ENCODE peak calls at places on chromosome 17, in seven cellular contexts. One of them, this sample, is unnamed.
A peak's percentile ranks its signal among the peaks of the same experiment; 100 is the strongest.

GRCh38 chr17:79987187-79987889 is 48.3 kb downstream of the TBC1D16 start:
- DNase-seq in heart left ventricle: no peak
- DNase-seq in choroid plexus epithelial cell: peak; percentile 32
- DNase-seq in NCI-H2081: no peak
- DNase-seq in HEK293T: no peak
- DNase-seq in GM04503: no peak
- DNase-seq in uterus: no peak
- DNase-seq in this sample: no peak

GRCh38 chr17:83133302-83134121 is 54.1 kb downstream of the METRNL start:
- DNase-seq in heart left ventricle: peak; percentile 16
- DNase-seq in choroid plexus epithelial cell: no peak
- DNase-seq in NCI-H2081: no peak
- DNase-seq in HEK293T: no peak
- DNase-seq in GM04503: no peak
- DNase-seq in uterus: peak; percentile 3
- DNase-seq in this sample: no peak

GRCh38 chr17:29590261-29590978 is 972 bp upstream of the GIT1 start:
- DNase-seq in heart left ventricle: peak; percentile 52
- DNase-seq in choroid plexus epithelial cell: peak; percentile 48
- DNase-seq in NCI-H2081: peak; percentile 32
- DNase-seq in HEK293T: no peak
- DNase-seq in GM04503: no peak
- DNase-seq in uterus: peak; percentile 54
- DNase-seq in this sample: no peak

GRCh38 chr17:46056800-46057304 is 57.8 kb downstream of the STH start:
- DNase-seq in heart left ventricle: no peak
- DNase-seq in choroid plexus epithelial cell: peak; percentile 82
- DNase-seq in NCI-H2081: no peak
- DNase-seq in HEK293T: no peak
- DNase-seq in GM04503: peak; percentile 67
- DNase-seq in uterus: no peak
- DNase-seq in this sample: no peak

GRCh38 chr17:79023886-79024771 is at the start of gene C1QTNF1:
- DNase-seq in heart left ventricle: peak; percentile 76
- DNase-seq in choroid plexus epithelial cell: peak; percentile 65
- DNase-seq in NCI-H2081: no peak
- DNase-seq in HEK293T: peak; percentile 77
- DNase-seq in GM04503: no peak
- DNase-seq in uterus: peak; percentile 62
- DNase-seq in this sample: peak; percentile 53

GRCh38 chr17:81514485-81514734 is 1.8 kb upstream of the ACTG1 start:
- DNase-seq in heart left ventricle: no peak
- DNase-seq in choroid plexus epithelial cell: no peak
- DNase-seq in NCI-H2081: no peak
- DNase-seq in HEK293T: no peak
- DNase-seq in GM04503: no peak
- DNase-seq in uterus: no peak
- DNase-seq in this sample: no peak

GRCh38 chr17:71528210-71528609 is 592.6 kb upstream of the SOX9 start:
- DNase-seq in heart left ventricle: no peak
- DNase-seq in choroid plexus epithelial cell: no peak
- DNase-seq in NCI-H2081: no peak
- DNase-seq in HEK293T: no peak
- DNase-seq in GM04503: no peak
- DNase-seq in uterus: no peak
- DNase-seq in this sample: no peak

GRCh38 chr17:50834786-50835562 is 412 bp upstream of the WFIKKN2 start:
- DNase-seq in heart left ventricle: no peak
- DNase-seq in choroid plexus epithelial cell: peak; percentile 49
- DNase-seq in NCI-H2081: no peak
- DNase-seq in HEK293T: no peak
- DNase-seq in GM04503: no peak
- DNase-seq in uterus: no peak
- DNase-seq in this sample: no peak

GRCh38 chr17:27871407-27871806 is 21.8 kb downstream of the LYRM9 start:
- DNase-seq in heart left ventricle: no peak
- DNase-seq in choroid plexus epithelial cell: no peak
- DNase-seq in NCI-H2081: no peak
- DNase-seq in HEK293T: no peak
- DNase-seq in GM04503: no peak
- DNase-seq in uterus: no peak
- DNase-seq in this sample: no peak

GRCh38 chr17:67276075-67276474 is 31.1 kb upstream of the HELZ start:
- DNase-seq in heart left ventricle: no peak
- DNase-seq in choroid plexus epithelial cell: no peak
- DNase-seq in NCI-H2081: no peak
- DNase-seq in HEK293T: no peak
- DNase-seq in GM04503: no peak
- DNase-seq in uterus: no peak
- DNase-seq in this sample: no peak

GRCh38 chr17:75822119-75822799 is 21.9 kb downstream of the UNC13D start:
- DNase-seq in heart left ventricle: peak; percentile 33
- DNase-seq in choroid plexus epithelial cell: no peak
- DNase-seq in NCI-H2081: peak; percentile 72
- DNase-seq in HEK293T: no peak
- DNase-seq in GM04503: no peak
- DNase-seq in uterus: peak; percentile 57
- DNase-seq in this sample: no peak

GRCh38 chr17:49739662-49740271 is 24.2 kb downstream of the FAM117A start:
- DNase-seq in heart left ventricle: peak; percentile 86
- DNase-seq in choroid plexus epithelial cell: peak; percentile 90
- DNase-seq in NCI-H2081: peak; percentile 81
- DNase-seq in HEK293T: no peak
- DNase-seq in GM04503: no peak
- DNase-seq in uterus: peak; percentile 76
- DNase-seq in this sample: peak; percentile 63

GRCh38 chr17:19978803-19979202 is 1.2 kb upstream of the AKAP10 start:
- DNase-seq in heart left ventricle: no peak
- DNase-seq in choroid plexus epithelial cell: no peak
- DNase-seq in NCI-H2081: no peak
- DNase-seq in HEK293T: no peak
- DNase-seq in GM04503: no peak
- DNase-seq in uterus: no peak
- DNase-seq in this sample: no peak

GRCh38 chr17:64001763-64002529 is 3.8 kb downstream of the PRR29 start:
- DNase-seq in heart left ventricle: peak; percentile 83
- DNase-seq in choroid plexus epithelial cell: peak; percentile 19
- DNase-seq in NCI-H2081: no peak
- DNase-seq in HEK293T: no peak
- DNase-seq in GM04503: no peak
- DNase-seq in uterus: no peak
- DNase-seq in this sample: no peak

GRCh38 chr17:72631568-72631967 is 460.9 kb downstream of the SLC39A11 start:
- DNase-seq in heart left ventricle: no peak
- DNase-seq in choroid plexus epithelial cell: no peak
- DNase-seq in NCI-H2081: peak; percentile 18
- DNase-seq in HEK293T: no peak
- DNase-seq in GM04503: no peak
- DNase-seq in uterus: no peak
- DNase-seq in this sample: no peak

GRCh38 chr17:1829579-1830257 is at the start of the genes RPA1 and SMYD4:
- DNase-seq in heart left ventricle: peak; percentile 91
- DNase-seq in choroid plexus epithelial cell: peak; percentile 86
- DNase-seq in NCI-H2081: peak; percentile 85
- DNase-seq in HEK293T: peak; percentile 97
- DNase-seq in GM04503: peak; percentile 39
- DNase-seq in uterus: peak; percentile 86
- DNase-seq in this sample: peak; percentile 97

GRCh38 chr17:40886090-40886489 is 1.0 kb upstream of the KRT20 start:
- DNase-seq in heart left ventricle: no peak
- DNase-seq in choroid plexus epithelial cell: no peak
- DNase-seq in NCI-H2081: no peak
- DNase-seq in HEK293T: no peak
- DNase-seq in GM04503: no peak
- DNase-seq in uterus: no peak
- DNase-seq in this sample: no peak

GRCh38 chr17:39197380-39198185 is at the start of gene CACNB1:
- DNase-seq in heart left ventricle: peak; percentile 85
- DNase-seq in choroid plexus epithelial cell: peak; percentile 75
- DNase-seq in NCI-H2081: peak; percentile 80
- DNase-seq in HEK293T: peak; percentile 69
- DNase-seq in GM04503: no peak
- DNase-seq in uterus: peak; percentile 80
- DNase-seq in this sample: peak; percentile 89

GRCh38 chr17:56047321-56047720 is 106.0 kb upstream of the ANKFN1 start:
- DNase-seq in heart left ventricle: no peak
- DNase-seq in choroid plexus epithelial cell: no peak
- DNase-seq in NCI-H2081: no peak
- DNase-seq in HEK293T: no peak
- DNase-seq in GM04503: no peak
- DNase-seq in uterus: no peak
- DNase-seq in this sample: no peak

GRCh38 chr17:51653902-51654301 is 393.6 kb downstream of the UTP18 start:
- DNase-seq in heart left ventricle: no peak
- DNase-seq in choroid plexus epithelial cell: no peak
- DNase-seq in NCI-H2081: peak; percentile 13
- DNase-seq in HEK293T: peak; percentile 21
- DNase-seq in GM04503: no peak
- DNase-seq in uterus: no peak
- DNase-seq in this sample: no peak

GRCh38 chr17:8057691-8058114 is 18.8 kb downstream of the ALOX15B start:
- DNase-seq in heart left ventricle: no peak
- DNase-seq in choroid plexus epithelial cell: peak; percentile 90
- DNase-seq in NCI-H2081: peak; percentile 85
- DNase-seq in HEK293T: peak; percentile 80
- DNase-seq in GM04503: no peak
- DNase-seq in uterus: no peak
- DNase-seq in this sample: peak; percentile 79

GRCh38 chr17:78839762-78840529 is 668 bp downstream of the USP36 start:
- DNase-seq in heart left ventricle: peak; percentile 51
- DNase-seq in choroid plexus epithelial cell: peak; percentile 75
- DNase-seq in NCI-H2081: no peak
- DNase-seq in HEK293T: peak; percentile 48
- DNase-seq in GM04503: no peak
- DNase-seq in uterus: peak; percentile 56
- DNase-seq in this sample: peak; percentile 49

GRCh38 chr17:50899005-50899460 is 32.9 kb upstream of the TOB1 start:
- DNase-seq in heart left ventricle: no peak
- DNase-seq in choroid plexus epithelial cell: no peak
- DNase-seq in NCI-H2081: no peak
- DNase-seq in HEK293T: no peak
- DNase-seq in GM04503: no peak
- DNase-seq in uterus: no peak
- DNase-seq in this sample: no peak

GRCh38 chr17:29836643-29837042 is 93.4 kb downstream of the SSH2 start:
- DNase-seq in heart left ventricle: no peak
- DNase-seq in choroid plexus epithelial cell: peak; percentile 47
- DNase-seq in NCI-H2081: no peak
- DNase-seq in HEK293T: no peak
- DNase-seq in GM04503: peak; percentile 43
- DNase-seq in uterus: no peak
- DNase-seq in this sample: no peak